ENCODE peak calls at places on chromosome 5, in seven cellular contexts. Z is effector memory CD4-positive, alpha-beta T cell; M is adrenal gland; Q is IMR-90; G is heart left ventricle; C is heart right ventricle; E is NT2/D1. F is an unnamed sample. For H3K4me1, the result is how much of the 10 kb centered on the place peaks cover.

GRCh38 chr5:149093625-149094024 is 30.8 kb upstream of the SH3TC2 start:
- DNase-seq in E (no peak), G (no peak), Z (no peak), M (no peak), Q (no peak), C (no peak), F (no peak)

GRCh38 chr5:125372694-125373621 is 626.5 kb upstream of the ZNF608 start:
- DNase-seq in G (no peak), Q (peak), C (no peak), E (peak), M (no peak), Z (no peak), F (no peak)

GRCh38 chr5:9765421-9765820 is 135.3 kb upstream of the TAS2R1 start:
- DNase-seq in G (no peak), C (no peak), M (no peak), Q (peak), E (no peak), Z (no peak), F (no peak)

GRCh38 chr5:143146161-143146560 is 257.3 kb downstream of the NR3C1 start:
- DNase-seq in M (no peak), G (no peak), E (no peak), Z (no peak), Q (no peak), C (no peak), F (no peak)

GRCh38 chr5:17305964-17306725 is 88.7 kb downstream of the BASP1 start:
- DNase-seq in G (no peak), Z (no peak), M (peak), E (no peak), Q (peak), C (peak), F (no peak)

GRCh38 chr5:8685704-8686103 is 816.8 kb downstream of the MTRR start:
- DNase-seq in Z (no peak), Q (no peak), C (no peak), E (no peak), M (no peak), G (no peak), F (no peak)

GRCh38 chr5:135139397-135140134 is 105.5 kb upstream of the PITX1 start:
- DNase-seq in G (no peak), C (no peak), E (no peak), Q (peak), M (peak), Z (no peak), F (no peak)

GRCh38 chr5:14187157-14187556 is 44.0 kb downstream of the TRIO start:
- DNase-seq in C (no peak), E (no peak), G (no peak), M (no peak), Q (no peak), Z (no peak), F (no peak)

GRCh38 chr5:156475831-156476551 is 149.0 kb downstream of the SGCD start:
- DNase-seq in M (peak), G (no peak), E (peak), Q (peak), Z (no peak), C (peak), F (no peak)

GRCh38 chr5:176596689-176597416 is 13.1 kb downstream of the GPRIN1 start:
- DNase-seq in Z (peak), C (no peak), E (no peak), G (no peak), Q (no peak), M (peak), F (peak)

GRCh38 chr5:172420215-172420934 is 34.0 kb downstream of the SH3PXD2B start:
- DNase-seq in C (peak), E (no peak), Z (no peak), G (no peak), M (peak), Q (peak), F (no peak)

GRCh38 chr5:6195711-6196358 is 182.5 kb downstream of the MED10 start:
- DNase-seq in G (no peak), E (peak), M (no peak), C (no peak), Z (no peak), Q (no peak), F (no peak)

GRCh38 chr5:13143630-13144029 is 800.9 kb downstream of the DNAH5 start:
- DNase-seq in M (no peak), E (no peak), Z (no peak), G (no peak), Q (no peak), C (no peak), F (no peak)

GRCh38 chr5:142453801-142454381 is 129.1 kb upstream of the SPRY4 start:
- DNase-seq in M (no peak), E (no peak), G (no peak), Z (no peak), Q (no peak), C (no peak), F (no peak)

GRCh38 chr5:80905405-80905804 is 54.8 kb upstream of the RASGRF2 start:
- DNase-seq in E (no peak), Q (no peak), C (no peak), G (no peak), Z (no peak), M (no peak), F (no peak)

GRCh38 chr5:139950436-139950835 is 92.7 kb downstream of the NRG2 start:
- DNase-seq in G (no peak), Z (no peak), Q (no peak), M (no peak), C (no peak), E (no peak), F (no peak)

GRCh38 chr5:144598451-144599068 is 427.9 kb downstream of the KCTD16 start:
- DNase-seq in G (no peak), Q (no peak), C (no peak), Z (no peak), M (no peak), E (no peak), F (no peak)

GRCh38 chr5:160166069-160166972 is 47.1 kb upstream of the PWWP2A start:
- DNase-seq in Q (no peak), Z (no peak), M (no peak), C (no peak), G (no peak), E (peak), F (no peak)

GRCh38 chr5:122415481-122416120 is 103.6 kb downstream of the SNCAIP start:
- DNase-seq in E (peak), G (no peak), C (peak), M (peak), Q (peak), Z (no peak), F (no peak)

GRCh38 chr5:168908207-168908606 is 329.0 kb upstream of the PANK3 start:
- DNase-seq in E (no peak), M (no peak), C (peak), Z (no peak), Q (no peak), G (no peak), F (no peak)

GRCh38 chr5:155833282-155833681 is 493.7 kb upstream of the SGCD start:
- DNase-seq in G (no peak), C (no peak), E (no peak), Q (peak), Z (no peak), M (no peak), F (no peak)

GRCh38 chr5:39560730-39561129 is 135.9 kb upstream of the DAB2 start:
- DNase-seq in Q (no peak), E (no peak), G (no peak), C (no peak), M (no peak), Z (no peak), F (no peak)

GRCh38 chr5:133930824-133931111 is 37.7 kb downstream of the C5orf15 start:
- DNase-seq in Q (no peak), G (no peak), M (no peak), Z (no peak), E (no peak), C (no peak), F (no peak)
- H3K4me1 ChIP-seq in Q (under half), G (under half), M (under half), Z (under half), E (under half), C (under half), F (under half)

GRCh38 chr5:178080056-178080455 is 33.3 kb upstream of the N4BP3 start:
- DNase-seq in C (no peak), Z (no peak), G (no peak), M (no peak), Q (no peak), E (no peak), F (no peak)
- H3K4me1 ChIP-seq in C (under half), Z (under half), G (under half), M (under half), Q (under half), E (under half), F (under half)

GRCh38 chr5:98783051-98783649 is 9.7 kb downstream of the RGMB start:
- DNase-seq in Q (no peak), M (no peak), G (no peak), C (no peak), Z (no peak), E (no peak), F (no peak)
- H3K4me1 ChIP-seq in Q (under half), M (under half), G (half or more), C (under half), Z (under half), E (under half), F (under half)

DNA sequence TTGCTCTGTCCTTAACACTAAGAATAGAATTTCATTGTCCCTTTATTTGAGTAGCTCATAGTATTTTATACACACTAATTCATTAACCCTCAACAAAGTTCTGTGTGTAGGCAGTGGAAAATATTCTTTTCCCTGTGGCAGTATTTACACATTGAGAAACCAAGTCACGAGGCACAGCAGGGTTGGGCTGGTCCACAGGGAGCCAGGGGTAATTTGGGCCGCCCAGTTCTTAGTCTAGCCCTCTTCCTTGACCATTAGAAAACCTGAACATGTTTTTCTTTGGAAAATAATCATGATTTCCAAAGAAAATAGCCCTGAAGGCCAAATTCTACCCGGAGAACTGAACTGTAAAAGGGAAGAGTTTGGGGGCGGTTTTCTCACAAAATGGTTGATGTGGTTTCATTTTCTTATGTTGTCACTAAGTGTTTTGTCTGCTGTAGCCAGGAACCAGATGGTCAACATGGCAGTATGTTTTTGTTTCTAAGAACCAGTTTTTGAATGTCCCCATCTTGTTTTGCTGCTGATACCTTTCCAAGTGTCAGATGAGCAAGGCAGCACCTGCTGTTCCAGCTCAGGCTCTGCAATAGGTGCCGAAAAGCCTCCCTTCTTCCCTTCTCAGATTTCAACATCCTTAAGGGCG is 29.6 kb downstream of the ARHGEF28 start:
- DNase-seq in C (peak), Q (no peak), M (no peak), G (no peak), Z (no peak), E (no peak), F (no peak)
- H3K4me1 ChIP-seq in C (under half), Q (under half), M (under half), G (under half), Z (under half), E (under half), F (under half)

DNA sequence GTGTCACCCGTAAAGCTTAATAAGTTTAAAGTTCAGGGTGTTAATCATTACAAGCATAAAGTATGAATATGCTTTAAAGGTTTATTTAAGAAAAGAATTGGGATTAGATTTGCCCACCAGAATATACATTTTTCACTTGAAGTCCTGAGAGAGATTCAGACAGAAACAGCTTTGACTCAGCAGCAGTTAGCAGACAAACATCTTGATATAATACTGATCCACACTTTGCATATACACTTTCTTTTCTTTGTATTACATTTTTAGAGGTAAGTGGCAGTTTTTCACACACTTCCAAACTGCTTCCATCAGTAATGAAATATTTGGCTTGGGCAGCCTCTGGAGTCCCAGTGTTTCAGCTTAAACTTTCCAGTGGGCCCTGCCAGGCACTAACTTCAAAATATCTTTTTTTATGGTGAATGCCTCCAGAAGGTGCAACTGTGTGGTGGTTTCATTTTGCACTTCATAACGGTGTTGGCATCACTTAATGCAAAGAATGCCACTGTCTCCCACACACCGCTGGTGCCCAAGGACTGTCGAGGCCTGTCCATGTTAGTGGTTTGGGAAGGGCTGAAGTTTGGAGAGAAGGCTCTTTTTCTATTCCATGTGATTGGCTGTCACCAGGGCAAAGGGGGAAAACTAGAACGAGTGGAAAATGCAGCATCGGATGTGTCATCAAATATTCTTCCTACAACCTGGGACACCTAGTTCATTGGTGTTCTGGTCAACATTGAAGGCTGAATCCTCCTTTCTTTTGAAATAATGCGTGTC is 53.0 kb downstream of the PIK3R1 start:
- DNase-seq in M (no peak), Q (no peak), Z (no peak), G (no peak), E (no peak), C (no peak), F (no peak)
- H3K4me1 ChIP-seq in M (half or more), Q (under half), Z (under half), G (half or more), E (under half), C (half or more), F (half or more)